ENCODE peak calls at places on chromosomes 2 and 18, in five cellular contexts. One of them, this sample, is unnamed.

GRCh38 chr2:180662555-180662954 is 317.9 kb upstream of the UBE2E3 start:
- DNase-seq in GM12865: no peak
- DNase-seq in stomach: no peak
- DNase-seq in D721Med: no peak
- DNase-seq in foreskin fibroblast: peak; percentile 64
- DNase-seq in this sample: no peak

GRCh38 chr2:96916156-96917007 is 46.5 kb upstream of the SEMA4C start:
- DNase-seq in GM12865: no peak
- DNase-seq in stomach: no peak
- DNase-seq in D721Med: no peak
- DNase-seq in foreskin fibroblast: peak; percentile 49
- DNase-seq in this sample: no peak

GRCh38 chr2:161913865-161914264 is 160.2 kb downstream of the DPP4 start:
- DNase-seq in GM12865: no peak
- DNase-seq in stomach: no peak
- DNase-seq in D721Med: no peak
- DNase-seq in foreskin fibroblast: peak; percentile 54
- DNase-seq in this sample: no peak

GRCh38 chr2:50515638-50516037 is 516.3 kb downstream of the NRXN1 start:
- DNase-seq in GM12865: no peak
- DNase-seq in stomach: no peak
- DNase-seq in D721Med: no peak
- DNase-seq in foreskin fibroblast: no peak
- DNase-seq in this sample: no peak

GRCh38 chr2:135798762-135799161 is 38.2 kb downstream of the LCT start:
- DNase-seq in GM12865: no peak
- DNase-seq in stomach: no peak
- DNase-seq in D721Med: no peak
- DNase-seq in foreskin fibroblast: peak; percentile 42
- DNase-seq in this sample: no peak

GRCh38 chr2:56534321-56534720 is 350.5 kb downstream of the CCDC85A start:
- DNase-seq in GM12865: no peak
- DNase-seq in stomach: no peak
- DNase-seq in D721Med: no peak
- DNase-seq in foreskin fibroblast: no peak
- DNase-seq in this sample: no peak

GRCh38 chr18:48228841-48229240 is 180.3 kb downstream of the ZBTB7C start:
- DNase-seq in GM12865: no peak
- DNase-seq in stomach: no peak
- DNase-seq in D721Med: no peak
- DNase-seq in foreskin fibroblast: no peak
- DNase-seq in this sample: no peak

GRCh38 chr2:240638517-240639160 is 13.4 kb downstream of the GPR35 start:
- DNase-seq in GM12865: no peak
- DNase-seq in stomach: peak; percentile 23
- DNase-seq in D721Med: no peak
- DNase-seq in foreskin fibroblast: peak; percentile 37
- DNase-seq in this sample: no peak

GRCh38 chr18:73669299-73669698 is 478.3 kb downstream of the FBXO15 start:
- DNase-seq in GM12865: no peak
- DNase-seq in stomach: no peak
- DNase-seq in D721Med: no peak
- DNase-seq in foreskin fibroblast: peak; percentile 55
- DNase-seq in this sample: peak; percentile 15

GRCh38 chr2:52613064-52613463 is 1154.5 kb upstream of the CHAC2 start:
- DNase-seq in GM12865: no peak
- DNase-seq in stomach: no peak
- DNase-seq in D721Med: no peak
- DNase-seq in foreskin fibroblast: no peak
- DNase-seq in this sample: no peak

GRCh38 chr2:187013058-187013457 is 164.1 kb upstream of the ZSWIM2 start:
- DNase-seq in GM12865: no peak
- DNase-seq in stomach: no peak
- DNase-seq in D721Med: no peak
- DNase-seq in foreskin fibroblast: peak; percentile 18
- DNase-seq in this sample: no peak

GRCh38 chr2:111205774-111206173 is 85.1 kb downstream of the BCL2L11 start:
- DNase-seq in GM12865: no peak
- DNase-seq in stomach: no peak
- DNase-seq in D721Med: no peak
- DNase-seq in foreskin fibroblast: no peak
- DNase-seq in this sample: no peak

GRCh38 chr2:159381574-159381973 is 95.1 kb upstream of the WDSUB1 start:
- DNase-seq in GM12865: no peak
- DNase-seq in stomach: no peak
- DNase-seq in D721Med: no peak
- DNase-seq in foreskin fibroblast: no peak
- DNase-seq in this sample: no peak

GRCh38 chr2:103823847-103824246 is 1030.1 kb upstream of the POU3F3 start:
- DNase-seq in GM12865: no peak
- DNase-seq in stomach: no peak
- DNase-seq in D721Med: no peak
- DNase-seq in foreskin fibroblast: no peak
- DNase-seq in this sample: peak; percentile 25

GRCh38 chr2:150387586-150388288 is 99.7 kb downstream of the RND3 start:
- DNase-seq in GM12865: no peak
- DNase-seq in stomach: no peak
- DNase-seq in D721Med: no peak
- DNase-seq in foreskin fibroblast: peak; percentile 6
- DNase-seq in this sample: no peak

GRCh38 chr2:211766689-211767088 is 771.9 kb downstream of the ERBB4 start:
- DNase-seq in GM12865: no peak
- DNase-seq in stomach: peak; percentile 71
- DNase-seq in D721Med: no peak
- DNase-seq in foreskin fibroblast: no peak
- DNase-seq in this sample: peak; percentile 70

GRCh38 chr18:29644276-29644675 is 1398.3 kb downstream of the DSC3 start:
- DNase-seq in GM12865: no peak
- DNase-seq in stomach: no peak
- DNase-seq in D721Med: no peak
- DNase-seq in foreskin fibroblast: peak; percentile 43
- DNase-seq in this sample: no peak

GRCh38 chr2:139031722-139032121 is 251.5 kb upstream of the NXPH2 start:
- DNase-seq in GM12865: peak; percentile 34
- DNase-seq in stomach: no peak
- DNase-seq in D721Med: no peak
- DNase-seq in foreskin fibroblast: no peak
- DNase-seq in this sample: peak; percentile 63

DNA sequence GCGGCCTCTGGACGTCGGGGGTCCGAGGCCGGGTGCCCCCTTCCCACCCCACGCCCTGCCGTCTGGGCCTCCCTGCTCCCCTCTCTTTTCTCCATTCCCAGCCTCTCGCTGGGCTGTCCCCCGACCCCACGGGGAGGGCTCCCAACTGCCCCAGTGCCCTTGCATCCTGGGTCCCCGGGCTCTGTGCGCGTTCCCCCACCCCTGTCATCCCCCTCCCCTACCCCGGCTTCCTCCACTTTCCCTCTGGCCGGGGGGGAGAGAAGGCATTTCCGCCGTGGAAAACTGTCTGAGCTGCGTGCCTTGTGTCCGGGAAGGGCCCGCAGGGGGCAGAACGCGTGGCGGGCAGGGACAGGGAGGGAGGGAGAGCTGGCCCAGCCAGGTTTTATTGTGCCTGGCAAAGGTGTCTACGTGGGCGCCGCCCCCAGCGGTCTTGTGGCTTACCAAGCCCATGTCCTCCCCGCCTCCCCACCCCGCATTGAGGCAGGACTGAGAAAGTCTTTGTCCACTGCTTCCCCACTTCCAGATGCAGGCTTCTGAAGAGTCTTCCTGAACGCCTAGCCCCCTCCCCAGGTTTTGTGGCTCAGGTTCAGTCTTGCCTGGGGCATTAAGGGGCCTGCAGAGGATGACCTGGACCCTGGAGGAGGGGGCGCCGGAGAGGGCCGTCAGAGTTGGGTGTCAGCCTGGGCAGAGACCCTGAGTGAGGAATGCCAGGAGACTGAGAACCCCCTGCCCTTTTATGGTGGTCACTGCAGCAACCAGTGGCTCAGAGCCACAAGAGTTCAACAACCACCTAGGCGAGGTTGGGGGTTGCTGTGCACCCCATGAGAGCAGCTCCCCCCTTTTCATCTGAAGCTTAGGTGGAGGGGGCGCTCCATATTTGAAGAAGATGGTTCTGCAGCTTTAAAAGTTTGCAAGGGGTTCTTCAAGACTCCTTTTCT is 1.3 kb downstream of the ITM2C start:
- DNase-seq in GM12865: peak; percentile 41
- DNase-seq in stomach: peak; percentile 54
- DNase-seq in D721Med: no peak
- DNase-seq in foreskin fibroblast: peak; percentile 60
- DNase-seq in this sample: peak; percentile 35
- TF ChIP-seq CTCF in GM12865: no peak
- TF ChIP-seq CTCF in stomach: no peak
- TF ChIP-seq CTCF in D721Med: no peak
- TF ChIP-seq CTCF in foreskin fibroblast: no peak
- TF ChIP-seq CTCF in this sample: no peak

GRCh38 chr2:197359859-197360258 is 49.3 kb upstream of the ANKRD44 start:
- DNase-seq in GM12865: no peak
- DNase-seq in stomach: no peak
- DNase-seq in D721Med: no peak
- DNase-seq in foreskin fibroblast: no peak
- DNase-seq in this sample: no peak
- TF ChIP-seq CTCF in GM12865: peak; percentile 40
- TF ChIP-seq CTCF in stomach: no peak
- TF ChIP-seq CTCF in D721Med: no peak
- TF ChIP-seq CTCF in foreskin fibroblast: no peak
- TF ChIP-seq CTCF in this sample: no peak

GRCh38 chr2:119231975-119232665 is 8.5 kb downstream of the STEAP3 start:
- DNase-seq in GM12865: peak; percentile 30
- DNase-seq in stomach: no peak
- DNase-seq in D721Med: no peak
- DNase-seq in foreskin fibroblast: peak; percentile 75
- DNase-seq in this sample: no peak

GRCh38 chr2:119230219-119230618 is 6.6 kb downstream of the STEAP3 start:
- DNase-seq in GM12865: no peak
- DNase-seq in stomach: no peak
- DNase-seq in D721Med: no peak
- DNase-seq in foreskin fibroblast: no peak
- DNase-seq in this sample: no peak

GRCh38 chr2:119228964-119229363 is 5.3 kb downstream of the STEAP3 start:
- DNase-seq in GM12865: no peak
- DNase-seq in stomach: no peak
- DNase-seq in D721Med: no peak
- DNase-seq in foreskin fibroblast: no peak
- DNase-seq in this sample: no peak

GRCh38 chr2:119229716-119230115 is 6.1 kb downstream of the STEAP3 start:
- DNase-seq in GM12865: no peak
- DNase-seq in stomach: no peak
- DNase-seq in D721Med: no peak
- DNase-seq in foreskin fibroblast: no peak
- DNase-seq in this sample: no peak

DNA sequence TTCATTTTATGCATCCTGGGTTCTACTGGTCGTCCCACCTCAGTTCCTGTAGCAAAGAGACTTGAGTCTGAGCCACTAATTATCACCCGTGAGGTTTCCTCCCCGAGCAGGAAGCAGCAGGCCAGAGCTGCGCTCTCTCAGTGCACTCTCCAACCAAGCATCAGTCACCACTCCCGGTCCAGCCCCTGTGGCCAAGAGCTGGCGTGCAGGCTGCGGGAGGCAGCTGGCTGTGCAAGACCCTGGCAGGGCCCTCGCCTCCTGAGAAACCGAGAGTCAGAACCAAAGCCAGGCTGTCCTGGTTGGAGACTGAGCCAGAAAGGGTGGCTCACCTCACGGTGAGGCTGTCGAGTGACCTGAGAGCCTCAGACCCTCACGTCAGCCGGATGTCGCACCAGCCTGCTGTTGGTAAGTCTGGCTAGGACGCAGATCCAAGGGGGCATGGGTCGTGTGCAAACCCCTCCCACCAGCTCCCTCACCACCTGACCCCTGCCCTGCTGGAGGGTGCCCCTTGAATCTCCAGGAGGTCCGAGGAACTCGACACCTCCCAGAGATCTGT is 7.1 kb downstream of the STEAP3 start:
- DNase-seq in GM12865: no peak
- DNase-seq in stomach: no peak
- DNase-seq in D721Med: no peak
- DNase-seq in foreskin fibroblast: peak; percentile 45
- DNase-seq in this sample: no peak
- TF ChIP-seq CTCF in GM12865: no peak
- TF ChIP-seq CTCF in stomach: no peak
- TF ChIP-seq CTCF in D721Med: no peak
- TF ChIP-seq CTCF in foreskin fibroblast: no peak
- TF ChIP-seq CTCF in this sample: no peak

GRCh38 chr18:7020995-7021777 is 96.4 kb downstream of the LAMA1 start:
- DNase-seq in GM12865: no peak
- DNase-seq in stomach: no peak
- DNase-seq in D721Med: no peak
- DNase-seq in foreskin fibroblast: no peak
- DNase-seq in this sample: no peak
- TF ChIP-seq CTCF in GM12865: no peak
- TF ChIP-seq CTCF in stomach: no peak
- TF ChIP-seq CTCF in D721Med: no peak
- TF ChIP-seq CTCF in foreskin fibroblast: no peak
- TF ChIP-seq CTCF in this sample: no peak

GRCh38 chr2:85458611-85459563 is 40.4 kb downstream of the SH2D6 start:
- DNase-seq in GM12865: no peak
- DNase-seq in stomach: no peak
- DNase-seq in D721Med: no peak
- DNase-seq in foreskin fibroblast: no peak
- DNase-seq in this sample: no peak

GRCh38 chr2:85457043-85457442 is 38.5 kb downstream of the SH2D6 start:
- DNase-seq in GM12865: no peak
- DNase-seq in stomach: no peak
- DNase-seq in D721Med: no peak
- DNase-seq in foreskin fibroblast: no peak
- DNase-seq in this sample: no peak

GRCh38 chr2:85452237-85452636 is 33.7 kb downstream of the SH2D6 start:
- DNase-seq in GM12865: no peak
- DNase-seq in stomach: no peak
- DNase-seq in D721Med: no peak
- DNase-seq in foreskin fibroblast: no peak
- DNase-seq in this sample: no peak

GRCh38 chr2:85457877-85458316 is 39.4 kb downstream of the SH2D6 start:
- DNase-seq in GM12865: no peak
- DNase-seq in stomach: peak; percentile 41
- DNase-seq in D721Med: no peak
- DNase-seq in foreskin fibroblast: no peak
- DNase-seq in this sample: no peak

DNA sequence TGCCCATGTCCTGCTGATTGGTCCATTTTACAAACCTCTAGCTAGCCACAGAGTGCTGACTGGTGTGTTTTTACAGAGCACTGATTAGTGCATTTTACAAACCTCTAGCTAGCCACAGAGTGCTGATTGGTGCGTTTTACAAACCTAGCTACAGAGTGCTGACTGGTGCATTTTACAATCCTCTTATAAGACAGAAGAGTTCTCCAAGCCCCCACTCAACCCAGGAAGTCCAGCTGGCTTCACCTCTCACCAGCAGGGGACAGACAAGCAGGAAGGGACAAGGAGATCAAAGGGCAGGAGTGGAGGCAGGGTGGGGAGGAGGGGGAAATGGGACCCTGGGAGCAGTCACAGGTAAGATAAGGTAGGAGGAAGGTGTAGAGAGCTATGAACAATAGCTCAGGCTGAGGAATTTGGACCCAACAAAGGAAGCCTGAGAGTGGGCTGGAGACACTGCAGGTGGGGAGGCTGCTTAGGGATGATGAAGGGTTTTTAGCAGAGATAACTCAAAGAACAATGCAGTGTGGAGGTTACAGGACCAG is 37.1 kb downstream of the SH2D6 start:
- DNase-seq in GM12865: no peak
- DNase-seq in stomach: no peak
- DNase-seq in D721Med: no peak
- DNase-seq in foreskin fibroblast: no peak
- DNase-seq in this sample: no peak
- TF ChIP-seq CTCF in GM12865: no peak
- TF ChIP-seq CTCF in stomach: no peak
- TF ChIP-seq CTCF in D721Med: no peak
- TF ChIP-seq CTCF in foreskin fibroblast: no peak
- TF ChIP-seq CTCF in this sample: no peak

GRCh38 chr18:36769611-36770314 is 59.0 kb downstream of the TPGS2 start:
- DNase-seq in GM12865: peak; percentile 39
- DNase-seq in stomach: no peak
- DNase-seq in D721Med: no peak
- DNase-seq in foreskin fibroblast: no peak
- DNase-seq in this sample: peak; percentile 49
- TF ChIP-seq CTCF in GM12865: peak; percentile 53
- TF ChIP-seq CTCF in stomach: no peak
- TF ChIP-seq CTCF in D721Med: peak; percentile 39
- TF ChIP-seq CTCF in foreskin fibroblast: peak; percentile 8
- TF ChIP-seq CTCF in this sample: peak; percentile 49

This sample was measured in Calu3.